ENCODE peak calls at places on chromosomes 1 and 21, in six cellular contexts. Y is NCI-H2171; Q is CD8-positive, alpha-beta memory T cell; D is CD4-positive, alpha-beta T cell; F is ELR; B is hypothalamus. O is an unnamed sample.

GRCh38 chr1:87950369-87950768 is 621.7 kb downstream of the LMO4 start:
- DNase-seq in Y (no peak), Q (no peak), D (no peak), F (no peak), B (no peak), O (no peak)

GRCh38 chr1:195899762-195900352 is 708.4 kb downstream of the KCNT2 start:
- DNase-seq in Y (no peak), Q (no peak), D (no peak), F (peak), B (no peak), O (no peak)

GRCh38 chr21:41678944-41679343 is 87.9 kb downstream of the RIPK4 start:
- DNase-seq in Y (peak), Q (no peak), D (no peak), F (peak), B (peak), O (peak)

GRCh38 chr1:38029081-38029681 is 16.6 kb downstream of the UTP11 start:
- DNase-seq in Y (peak), Q (no peak), D (no peak), F (no peak), B (no peak), O (no peak)

GRCh38 chr1:210394281-210394798 is 65.6 kb downstream of the HHAT start:
- DNase-seq in Y (no peak), Q (peak), D (no peak), F (peak), B (no peak), O (peak)

GRCh38 chr1:175508320-175509110 is 234.9 kb downstream of the TNR start:
- DNase-seq in Y (no peak), Q (no peak), D (no peak), F (no peak), B (no peak), O (no peak)

GRCh38 chr1:12095822-12096263 is 32.7 kb downstream of the TNFRSF8 start:
- DNase-seq in Y (no peak), Q (no peak), D (no peak), F (peak), B (no peak), O (peak)

GRCh38 chr1:207993477-207994445 is 82.8 kb upstream of the CD34 start:
- DNase-seq in Y (no peak), Q (no peak), D (no peak), F (peak), B (no peak), O (no peak)

GRCh38 chr1:99656701-99657100 is 10.8 kb downstream of the PALMD start:
- DNase-seq in Y (no peak), Q (no peak), D (no peak), F (no peak), B (no peak), O (no peak)

GRCh38 chr1:186958520-186958919 is 129.8 kb downstream of the PLA2G4A start:
- DNase-seq in Y (no peak), Q (no peak), D (no peak), F (peak), B (no peak), O (peak)

GRCh38 chr1:166937962-166938361 is 37.4 kb downstream of the ILDR2 start:
- DNase-seq in Y (no peak), Q (no peak), D (no peak), F (no peak), B (no peak), O (no peak)

GRCh38 chr1:47675047-47675675 is 237.3 kb downstream of the FOXD2 start:
- DNase-seq in Y (no peak), Q (no peak), D (no peak), F (no peak), B (no peak), O (no peak)

GRCh38 chr21:45545691-45546531 is 3.7 kb upstream of the SLC19A1 start:
- DNase-seq in Y (no peak), Q (no peak), D (no peak), F (no peak), B (no peak), O (no peak)

GRCh38 chr1:110584045-110584444 is 22.1 kb downstream of the KCNA2 start:
- DNase-seq in Y (no peak), Q (no peak), D (no peak), F (no peak), B (no peak), O (no peak)

GRCh38 chr1:157496121-157496526 is 56.2 kb downstream of the FCRL5 start:
- DNase-seq in Y (no peak), Q (no peak), D (no peak), F (peak), B (peak), O (peak)

GRCh38 chr1:176466514-176466913 is 3.5 kb downstream of the PAPPA2 start:
- DNase-seq in Y (no peak), Q (no peak), D (no peak), F (peak), B (no peak), O (no peak)

GRCh38 chr1:109024651-109025050 is 17.3 kb downstream of the WDR47 start:
- DNase-seq in Y (no peak), Q (no peak), D (no peak), F (no peak), B (no peak), O (peak)

GRCh38 chr21:35976481-35976880 is 83.8 kb downstream of the SETD4 start:
- DNase-seq in Y (no peak), Q (no peak), D (no peak), F (no peak), B (no peak), O (no peak)

GRCh38 chr21:45383111-45383614 is 21.8 kb upstream of the COL18A1 start:
- DNase-seq in Y (no peak), Q (no peak), D (no peak), F (no peak), B (no peak), O (no peak)

GRCh38 chr1:227662933-227663332 is 72.2 kb downstream of the JMJD4 start:
- DNase-seq in Y (no peak), Q (no peak), D (no peak), F (no peak), B (no peak), O (no peak)

O was measured in HCEC 1CT.